ENCODE peak calls at places on chromosome 4, in five cellular contexts. W, V, L, J and D are unnamed samples.

GRCh38 chr4:53713767-53714166 is 122.5 kb upstream of the LNX1 start:
- DNase-seq in W (no peak), L (no peak), J (no peak), V (no peak), D (no peak)

GRCh38 chr4:139691-140090 is 15.4 kb downstream of the ZNF718 start:
- DNase-seq in W (no peak), L (no peak), J (no peak), V (no peak), D (no peak)

GRCh38 chr4:113730467-113731216 is 30.9 kb downstream of the CAMK2D start:
- DNase-seq in V (no peak), W (no peak), J (no peak), L (no peak), D (no peak)

GRCh38 chr4:104719539-104720230 is 225.0 kb upstream of the CXXC4 start:
- DNase-seq in L (no peak), V (no peak), W (no peak), J (no peak), D (no peak)

GRCh38 chr4:175351473-175351872 is 433.3 kb downstream of the ADAM29 start:
- DNase-seq in V (no peak), W (no peak), L (no peak), J (no peak), D (no peak)

GRCh38 chr4:128354205-128354821 is 66.7 kb upstream of the PGRMC2 start:
- DNase-seq in J (no peak), V (no peak), W (no peak), L (no peak), D (no peak)

GRCh38 chr4:100360211-100360610 is 157.6 kb downstream of the EMCN start:
- DNase-seq in J (no peak), L (no peak), V (no peak), W (no peak), D (no peak)

GRCh38 chr4:9866931-9867330 is 85.5 kb downstream of the DRD5 start:
- DNase-seq in W (no peak), J (no peak), V (no peak), L (no peak), D (no peak)